ENCODE peak calls at places on chromosomes 6 and 20, in six cellular contexts. Q, E, O, C, U and F are unnamed samples.

GRCh38 chr20:41716436-41716835 is 98.3 kb upstream of the CHD6 start:
- DNase-seq in Q (no peak), E (no peak), O (peak; percentile 45), C (no peak), U (no peak), F (no peak)

GRCh38 chr6:152123076-152123475 is 315.6 kb downstream of the ESR1 start:
- DNase-seq in Q (no peak), E (no peak), O (no peak), C (no peak), U (no peak), F (no peak)

GRCh38 chr20:6566821-6567220 is 200.7 kb upstream of the BMP2 start:
- DNase-seq in Q (no peak), E (no peak), O (no peak), C (no peak), U (peak; percentile 76), F (no peak)

GRCh38 chr6:29552512-29553051 is 7.0 kb downstream of the UBD start:
- DNase-seq in Q (no peak), E (no peak), O (peak; percentile 69), C (no peak), U (peak; percentile 85), F (no peak)

GRCh38 chr6:21190701-21191588 is 402.6 kb upstream of the SOX4 start:
- DNase-seq in Q (no peak), E (no peak), O (no peak), C (no peak), U (peak; percentile 14), F (no peak)

GRCh38 chr6:94254689-94255088 is 835.3 kb upstream of the EPHA7 start:
- DNase-seq in Q (no peak), E (no peak), O (no peak), C (no peak), U (no peak), F (no peak)

GRCh38 chr6:85135376-85136094 is 314.3 kb upstream of the NT5E start:
- DNase-seq in Q (no peak), E (no peak), O (no peak), C (no peak), U (peak; percentile 38), F (no peak)

GRCh38 chr20:266213-266603 is 8.7 kb downstream of the DEFB132 start:
- DNase-seq in Q (no peak), E (no peak), O (no peak), C (no peak), U (no peak), F (no peak)

GRCh38 chr6:119351005-119351394 is 1.4 kb upstream of the MAN1A1 start:
- DNase-seq in Q (no peak), E (no peak), O (peak; percentile 44), C (no peak), U (peak; percentile 67), F (no peak)

GRCh38 chr6:170117111-170117972 is 173.5 kb downstream of the DLL1 start:
- DNase-seq in Q (no peak), E (no peak), O (no peak), C (no peak), U (no peak), F (no peak)

GRCh38 chr20:2316847-2317495 is 21.2 kb downstream of the TGM3 start:
- DNase-seq in Q (no peak), E (no peak), O (no peak), C (no peak), U (no peak), F (no peak)

GRCh38 chr20:24389686-24390085 is 79.7 kb upstream of the SYNDIG1 start:
- DNase-seq in Q (no peak), E (no peak), O (no peak), C (no peak), U (no peak), F (no peak)

GRCh38 chr6:19789100-19789805 is 47.9 kb upstream of the ID4 start:
- DNase-seq in Q (no peak), E (no peak), O (no peak), C (no peak), U (no peak), F (no peak)

GRCh38 chr6:132227937-132228336 is 173.3 kb downstream of the MOXD1 start:
- DNase-seq in Q (no peak), E (no peak), O (peak; percentile 65), C (no peak), U (peak; percentile 77), F (no peak)

GRCh38 chr6:97240222-97240621 is 42.8 kb downstream of the MMS22L start:
- DNase-seq in Q (no peak), E (no peak), O (peak; percentile 40), C (no peak), U (peak; percentile 4), F (no peak)

GRCh38 chr6:42361036-42361435 is 90.7 kb downstream of the TRERF1 start:
- DNase-seq in Q (no peak), E (no peak), O (no peak), C (no peak), U (no peak), F (no peak)

GRCh38 chr6:73585566-73586415 is 65.0 kb upstream of the EEF1A1 start:
- DNase-seq in Q (peak; percentile 15), E (no peak), O (peak; percentile 70), C (no peak), U (peak; percentile 97), F (no peak)

GRCh38 chr6:125789167-125789566 is 1.6 kb upstream of the NCOA7 start:
- DNase-seq in Q (no peak), E (no peak), O (no peak), C (no peak), U (no peak), F (no peak)

GRCh38 chr6:74137910-74138309 is 441.9 kb downstream of the CD109 start:
- DNase-seq in Q (no peak), E (no peak), O (peak; percentile 19), C (no peak), U (peak; percentile 68), F (no peak)

GRCh38 chr6:34795836-34796425 is 4.0 kb downstream of the BLTP3A start:
- DNase-seq in Q (no peak), E (no peak), O (peak; percentile 13), C (no peak), U (peak; percentile 30), F (no peak)

GRCh38 chr20:17655865-17656489 is 26.1 kb downstream of the RRBP1 start:
- DNase-seq in Q (no peak), E (no peak), O (no peak), C (no peak), U (peak; percentile 73), F (no peak)

GRCh38 chr20:17655286-17655651 is 26.8 kb downstream of the RRBP1 start:
- DNase-seq in Q (no peak), E (no peak), O (no peak), C (no peak), U (no peak), F (no peak)

GRCh38 chr20:17653835-17654648 is 28.0 kb downstream of the RRBP1 start:
- DNase-seq in Q (no peak), E (no peak), O (no peak), C (no peak), U (no peak), F (no peak)

GRCh38 chr20:17652411-17652810 is 29.6 kb downstream of the RRBP1 start:
- DNase-seq in Q (no peak), E (no peak), O (no peak), C (no peak), U (no peak), F (no peak)

GRCh38 chr20:17654649-17655285 is 27.3 kb downstream of the RRBP1 start:
- DNase-seq in Q (peak; percentile 77), E (peak; percentile 77), O (no peak), C (no peak), U (peak; percentile 60), F (no peak)
- TF ChIP-seq CTCF in Q (peak; percentile 85), E (peak; percentile 78), O (peak; percentile 87), C (peak; percentile 43), U (peak; percentile 72), F (no peak)

DNA sequence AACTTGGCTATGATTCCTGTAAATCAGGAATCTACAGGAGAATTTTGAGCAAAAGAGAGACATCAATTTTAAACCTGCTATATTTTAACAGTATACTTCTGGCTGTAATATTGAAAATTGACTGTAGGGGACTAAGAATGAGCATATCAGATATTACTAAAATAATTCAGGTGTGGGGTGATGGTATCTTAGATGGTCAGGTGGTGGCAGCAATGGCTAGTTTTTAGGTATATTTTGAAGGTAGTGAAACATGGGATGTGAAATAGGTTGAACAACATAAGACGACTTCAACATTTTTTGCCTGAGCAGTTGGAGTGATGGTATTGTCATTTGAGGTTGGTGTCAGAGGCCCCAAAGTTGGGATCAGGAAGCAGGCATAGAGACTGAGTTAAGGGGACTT is 32.1 kb downstream of the FAM83B start:
- DNase-seq in Q (no peak), E (no peak), O (no peak), C (no peak), U (no peak), F (no peak)
- TF ChIP-seq CTCF in Q (no peak), E (no peak), O (peak; percentile 29), C (no peak), U (peak; percentile 6), F (no peak)

GRCh38 chr6:13081189-13081563 is 247.2 kb downstream of the TBC1D7 start:
- DNase-seq in Q (no peak), E (no peak), O (no peak), C (no peak), U (no peak), F (no peak)
- TF ChIP-seq CTCF in Q (no peak), E (no peak), O (no peak), C (no peak), U (no peak), F (no peak)

DNA sequence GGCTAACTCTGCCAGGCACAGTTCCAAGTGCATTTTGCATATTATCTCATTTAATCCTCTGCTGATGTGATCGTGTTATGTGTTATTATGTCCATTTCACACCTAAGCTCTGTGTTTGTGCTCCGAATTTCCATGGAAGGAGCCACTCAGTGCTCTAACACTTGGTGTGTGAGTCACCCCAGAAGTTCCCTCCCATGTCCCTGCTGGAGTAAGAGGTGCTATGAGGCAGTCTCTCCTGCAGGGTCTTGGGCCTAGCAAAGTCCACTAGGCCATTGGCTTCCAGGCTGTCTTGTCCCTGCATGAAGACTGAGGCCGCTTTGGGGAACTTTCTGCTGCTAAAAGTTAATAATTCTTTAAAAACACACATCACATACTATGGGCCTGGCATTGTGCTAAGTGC is 405.9 kb upstream of the SULF2 start:
- DNase-seq in Q (no peak), E (no peak), O (no peak), C (no peak), U (no peak), F (no peak)
- TF ChIP-seq CTCF in Q (no peak), E (no peak), O (no peak), C (no peak), U (no peak), F (no peak)